ENCODE peak calls at places on chromosomes 3 and 15, in six cellular contexts. Y is PC-3, J is sigmoid colon, D is breast epithelium, L is ovary, G is body of pancreas. T is an unnamed sample. For H3K27me3, the result is how much of the 10 kb centered on the place peaks cover.

GRCh38 chr3:142500211-142500610 is 52.4 kb upstream of the XRN1 start:
- DNase-seq in Y (peak), J (no peak), D (no peak), L (no peak), G (no peak), T (no peak)

GRCh38 chr15:82543155-82543554 is 2.9 kb upstream of the RPS17 start:
- DNase-seq in Y (no peak), J (no peak), D (no peak), L (peak), G (no peak), T (no peak)

GRCh38 chr3:15815696-15816095 is 17.9 kb upstream of the ANKRD28 start:
- DNase-seq in Y (peak), J (no peak), D (no peak), L (no peak), G (no peak), T (no peak)

GRCh38 chr15:59137566-59137965 is 32.6 kb downstream of the CCNB2 start:
- DNase-seq in Y (no peak), J (no peak), D (no peak), L (no peak), G (no peak), T (no peak)

GRCh38 chr3:175410251-175410650 is 551.1 kb downstream of the NAALADL2 start:
- DNase-seq in Y (peak), J (no peak), D (no peak), L (no peak), G (no peak), T (no peak)

GRCh38 chr3:49164983-49165720 is 979 bp downstream of the CCDC71 start:
- DNase-seq in Y (no peak), J (no peak), D (no peak), L (no peak), G (no peak), T (no peak)

GRCh38 chr3:4600526-4600925 is 107.4 kb downstream of the ITPR1 start:
- DNase-seq in Y (no peak), J (no peak), D (no peak), L (no peak), G (no peak), T (no peak)

GRCh38 chr3:134378818-134379217 is 4.6 kb upstream of the AMOTL2 start:
- DNase-seq in Y (peak), J (peak), D (peak), L (no peak), G (no peak), T (no peak)

GRCh38 chr15:64903331-64903950 is 8.3 kb upstream of the ANKDD1A start:
- DNase-seq in Y (no peak), J (no peak), D (no peak), L (no peak), G (no peak), T (no peak)

GRCh38 chr15:59298255-59298856 is 74.3 kb downstream of the MYO1E start:
- DNase-seq in Y (peak), J (no peak), D (no peak), L (no peak), G (no peak), T (peak)

GRCh38 chr15:66702770-66703539 is 919 bp downstream of the SMAD6 start:
- DNase-seq in Y (no peak), J (no peak), D (no peak), L (no peak), G (peak), T (no peak)

GRCh38 chr3:72258786-72259185 is 473.8 kb upstream of the PROK2 start:
- DNase-seq in Y (no peak), J (no peak), D (no peak), L (no peak), G (no peak), T (no peak)

GRCh38 chr15:83695246-83695645 is 41.3 kb downstream of the ADAMTSL3 start:
- DNase-seq in Y (peak), J (no peak), D (no peak), L (no peak), G (no peak), T (no peak)

GRCh38 chr3:17473761-17474160 is 268.7 kb downstream of the TBC1D5 start:
- DNase-seq in Y (peak), J (no peak), D (no peak), L (no peak), G (no peak), T (no peak)

GRCh38 chr15:68187559-68187958 is 17.6 kb downstream of the CALML4 start:
- DNase-seq in Y (no peak), J (peak), D (no peak), L (peak), G (peak), T (no peak)

DNA sequence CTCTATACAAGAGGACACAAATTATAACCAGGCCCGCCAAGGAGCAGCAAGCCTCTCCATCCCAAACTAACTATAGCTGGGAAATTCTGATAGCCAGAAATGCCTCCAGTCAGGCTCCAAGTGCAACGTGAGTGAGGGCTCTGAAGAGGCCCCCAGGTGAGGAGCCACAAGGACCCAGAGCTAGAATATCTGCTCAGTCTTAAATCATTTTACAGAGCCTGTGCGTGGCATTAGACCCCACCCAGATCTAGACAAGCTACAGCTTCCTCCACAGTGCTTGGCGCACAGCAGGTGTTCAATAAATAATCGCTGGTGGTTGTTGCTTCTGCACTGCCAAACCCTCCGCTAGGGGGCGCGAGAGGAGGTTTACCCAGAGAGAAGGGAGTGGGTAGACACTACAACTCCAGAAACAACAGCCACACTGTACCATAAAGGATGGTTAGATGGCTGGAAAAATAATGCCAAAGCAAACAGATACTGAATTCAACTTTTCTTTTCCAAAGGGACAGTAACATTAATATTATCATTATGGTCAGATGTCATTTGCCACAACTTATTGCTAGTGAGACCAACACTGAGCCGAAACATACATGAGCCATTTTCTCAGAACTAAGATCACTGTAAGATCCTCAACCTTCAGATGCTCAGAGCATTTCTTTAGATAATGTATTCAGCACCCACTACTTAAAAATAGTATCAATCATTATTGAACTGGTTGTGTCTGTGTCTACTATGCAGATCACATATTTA is 44.5 kb downstream of the ZIC4 start:
- DNase-seq in Y (peak), J (no peak), D (no peak), L (no peak), G (peak), T (no peak)
- H3K27me3 ChIP-seq in Y (half or more), J (under half), D (half or more), L (under half), G (under half), T (under half)

GRCh38 chr15:24877174-24877573 is 77.6 kb upstream of the SNRPN start:
- DNase-seq in Y (peak), J (no peak), D (no peak), L (no peak), G (no peak), T (no peak)
- H3K27me3 ChIP-seq in Y (under half), J (under half), D (under half), L (under half), G (under half), T (under half)

GRCh38 chr15:72404356-72404755 is 6.3 kb downstream of the TMEM202 start:
- DNase-seq in Y (no peak), J (no peak), D (no peak), L (no peak), G (no peak), T (no peak)

GRCh38 chr15:72411544-72411943 is 13.4 kb downstream of the TMEM202 start:
- DNase-seq in Y (no peak), J (no peak), D (no peak), L (no peak), G (no peak), T (no peak)

GRCh38 chr15:72402726-72403125 is 4.6 kb downstream of the TMEM202 start:
- DNase-seq in Y (no peak), J (no peak), D (no peak), L (no peak), G (no peak), T (no peak)

GRCh38 chr15:72406936-72407335 is 8.8 kb downstream of the TMEM202 start:
- DNase-seq in Y (no peak), J (no peak), D (no peak), L (no peak), G (no peak), T (no peak)
- H3K27me3 ChIP-seq in Y (half or more), J (under half), D (under half), L (under half), G (under half), T (under half)

DNA sequence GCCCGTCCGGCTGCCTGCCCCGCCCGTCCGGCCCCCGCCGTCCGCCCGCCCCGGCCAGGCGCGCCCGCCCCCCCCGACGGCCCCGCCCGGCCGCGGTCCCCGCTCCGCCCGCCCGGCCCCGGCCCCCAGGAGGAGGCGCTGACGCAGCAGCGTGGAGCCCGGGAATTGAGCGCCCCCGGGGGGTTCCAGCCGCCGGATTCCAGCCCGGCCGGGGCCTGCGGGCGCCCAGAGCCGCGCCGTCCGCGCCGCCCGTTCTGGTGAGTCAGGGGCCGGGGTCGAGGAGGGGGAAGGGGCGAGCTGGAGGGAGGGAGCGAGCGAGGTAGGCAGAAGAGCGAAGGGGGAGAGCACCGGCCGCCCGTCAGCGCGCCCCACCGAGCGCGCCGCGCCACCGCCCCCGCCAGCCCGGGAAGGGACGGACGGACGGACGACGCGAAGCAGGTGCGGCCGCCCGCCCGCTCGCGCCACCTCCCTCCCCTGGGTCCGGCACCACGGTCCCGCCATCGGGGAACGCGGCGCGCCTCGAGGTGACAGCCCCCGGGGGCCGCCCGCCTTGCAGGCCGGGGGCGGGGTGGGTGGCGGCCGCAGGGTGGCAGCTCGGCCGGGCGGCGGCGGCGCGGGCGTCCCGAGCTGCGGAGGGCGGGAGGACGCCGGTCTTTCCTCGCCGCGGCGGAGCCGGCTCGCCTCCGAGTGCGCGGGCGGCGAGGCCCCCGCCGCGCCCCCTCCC is 421 bp downstream of the BAHD1 start:
- DNase-seq in Y (no peak), J (no peak), D (no peak), L (no peak), G (no peak), T (no peak)
- H3K27me3 ChIP-seq in Y (under half), J (under half), D (under half), L (under half), G (under half), T (under half)

GRCh38 chr3:70149714-70150113 is 150.2 kb downstream of the SAMMSON start:
- DNase-seq in Y (no peak), J (no peak), D (no peak), L (no peak), G (no peak), T (no peak)

GRCh38 chr3:70150599-70150998 is 151.1 kb downstream of the SAMMSON start:
- DNase-seq in Y (no peak), J (no peak), D (no peak), L (no peak), G (no peak), T (no peak)
- H3K27me3 ChIP-seq in Y (under half), J (under half), D (under half), L (under half), G (under half), T (under half)

DNA sequence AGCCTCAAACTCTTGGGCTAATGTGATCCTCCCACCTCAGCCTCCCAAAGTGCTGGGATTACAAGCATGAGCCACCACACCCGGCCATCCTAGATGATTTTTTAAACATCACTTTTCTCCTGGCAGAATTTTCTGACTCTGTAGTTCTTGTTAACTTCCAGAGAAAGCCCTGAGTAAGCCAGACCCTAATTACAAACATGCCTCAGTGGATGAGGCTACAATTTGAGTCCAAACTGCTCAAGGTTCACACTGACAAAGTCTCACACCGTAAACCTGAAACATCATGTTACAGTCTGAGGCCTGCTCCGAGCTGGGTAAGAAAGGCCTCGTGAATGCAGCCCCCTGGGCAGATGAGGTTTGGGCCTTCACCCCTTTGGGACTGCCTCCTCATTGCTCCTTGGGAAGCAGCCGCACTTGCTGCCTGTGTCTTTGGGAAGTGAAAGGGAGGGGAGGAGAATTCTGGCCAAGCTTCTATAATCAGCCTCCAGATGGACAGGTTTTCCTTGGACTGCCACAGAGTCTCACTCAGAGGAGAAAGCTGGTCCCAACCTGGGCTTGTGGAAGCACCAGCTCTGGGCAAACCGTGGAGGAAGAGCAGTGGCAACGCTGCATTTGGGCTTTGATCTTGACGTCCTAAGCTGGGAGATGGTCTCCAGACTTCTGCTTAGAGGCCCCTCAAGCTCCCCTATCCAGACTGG is 46.0 kb downstream of the CA12 start:
- DNase-seq in Y (no peak), J (no peak), D (no peak), L (no peak), G (no peak), T (no peak)
- H3K27me3 ChIP-seq in Y (under half), J (under half), D (under half), L (under half), G (under half), T (under half)

GRCh38 chr3:13826672-13827071 is 53.2 kb downstream of the WNT7A start:
- DNase-seq in Y (peak), J (no peak), D (no peak), L (no peak), G (no peak), T (no peak)
- H3K27me3 ChIP-seq in Y (under half), J (under half), D (under half), L (under half), G (under half), T (under half)

DNA sequence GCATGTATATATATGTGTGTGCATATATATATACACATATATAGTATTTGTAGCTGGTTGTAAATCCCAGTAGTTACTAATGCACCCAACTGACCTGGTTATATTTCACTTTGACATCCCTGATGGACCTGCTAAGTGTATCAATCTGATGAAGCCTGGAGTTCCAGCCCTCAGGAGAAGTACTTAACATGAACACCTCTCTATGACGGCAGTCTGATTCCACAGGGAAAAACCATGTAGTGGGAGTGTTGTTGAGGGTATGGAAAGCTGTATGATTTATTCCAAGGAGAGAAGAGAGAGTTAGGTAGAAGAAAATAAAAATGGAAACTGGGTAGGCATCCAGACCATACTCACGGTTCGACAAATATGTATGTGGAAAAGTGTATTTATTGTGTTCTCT is 531.2 kb upstream of the SEMA6D start:
- DNase-seq in Y (no peak), J (no peak), D (no peak), L (no peak), G (no peak), T (no peak)
- H3K27me3 ChIP-seq in Y (under half), J (under half), D (under half), L (under half), G (under half), T (under half)

T was measured in GM12878.